ENCODE peak calls at places on chromosomes 5 and 9, in six cellular contexts. V is tibial nerve, O is sigmoid colon, I is mesendoderm, Z is tibial artery, R is brain microvascular endothelial cell. Q is an unnamed sample.

GRCh38 chr5:134590992-134591659 is 41.5 kb downstream of the SAR1B start:
- DNase-seq in V (no peak), O (no peak), I (peak; percentile 44), Z (no peak), R (no peak), Q (no peak)

GRCh38 chr5:163339148-163339547 is 98.2 kb upstream of the CCNG1 start:
- DNase-seq in V (no peak), O (no peak), I (no peak), Z (no peak), R (no peak), Q (no peak)

GRCh38 chr9:18997151-18997550 is 35.9 kb downstream of the SAXO1 start:
- DNase-seq in V (no peak), O (no peak), I (no peak), Z (no peak), R (no peak), Q (no peak)

GRCh38 chr5:16741007-16741406 is 124.2 kb upstream of the RETREG1 start:
- DNase-seq in V (no peak), O (no peak), I (no peak), Z (no peak), R (no peak), Q (no peak)

GRCh38 chr5:176396330-176396729 is 7.8 kb downstream of the HIGD2A start:
- DNase-seq in V (no peak), O (peak; percentile 17), I (peak; percentile 31), Z (no peak), R (no peak), Q (no peak)

GRCh38 chr5:176440932-176441706 is 7.1 kb upstream of the FAF2 start:
- DNase-seq in V (no peak), O (no peak), I (peak; percentile 37), Z (no peak), R (no peak), Q (no peak)

GRCh38 chr5:57277085-57277484 is 103.2 kb downstream of the GPBP1 start:
- DNase-seq in V (no peak), O (no peak), I (peak; percentile 7), Z (no peak), R (no peak), Q (no peak)

GRCh38 chr9:118209343-118209742 is 505.1 kb downstream of the TLR4 start:
- DNase-seq in V (no peak), O (no peak), I (no peak), Z (no peak), R (no peak), Q (no peak)

GRCh38 chr9:130854086-130854485 is 19.0 kb downstream of the ABL1 start:
- DNase-seq in V (no peak), O (peak; percentile 35), I (no peak), Z (no peak), R (no peak), Q (no peak)

GRCh38 chr9:126095546-126096190 is 231.0 kb upstream of the MVB12B start:
- DNase-seq in V (no peak), O (no peak), I (no peak), Z (no peak), R (no peak), Q (no peak)

GRCh38 chr5:93782978-93783377 is 41.6 kb upstream of the POU5F2 start:
- DNase-seq in V (no peak), O (no peak), I (no peak), Z (no peak), R (no peak), Q (no peak)

GRCh38 chr9:19781240-19781639 is 7.6 kb downstream of the SLC24A2 start:
- DNase-seq in V (no peak), O (no peak), I (no peak), Z (no peak), R (no peak), Q (no peak)

GRCh38 chr9:17082343-17082742 is 52.5 kb upstream of the CNTLN start:
- DNase-seq in V (peak; percentile 14), O (peak; percentile 73), I (peak; percentile 91), Z (no peak), R (peak; percentile 54), Q (no peak)

GRCh38 chr9:98603821-98604383 is 104.8 kb downstream of the GABBR2 start:
- DNase-seq in V (no peak), O (no peak), I (no peak), Z (no peak), R (no peak), Q (no peak)

GRCh38 chr9:87327567-87328125 is 170.0 kb upstream of the DAPK1 start:
- DNase-seq in V (no peak), O (no peak), I (no peak), Z (no peak), R (no peak), Q (no peak)

GRCh38 chr5:77180167-77181081 is 30.1 kb upstream of the PDE8B start:
- DNase-seq in V (no peak), O (peak; percentile 71), I (no peak), Z (peak; percentile 87), R (no peak), Q (no peak)

GRCh38 chr9:100197553-100197952 is 98.5 kb downstream of the INVS start:
- DNase-seq in V (no peak), O (no peak), I (peak; percentile 60), Z (no peak), R (no peak), Q (no peak)

GRCh38 chr5:7868427-7868772 is 431 bp downstream of the FASTKD3 start:
- DNase-seq in V (no peak), O (no peak), I (no peak), Z (no peak), R (no peak), Q (no peak)

GRCh38 chr5:157574456-157575095 is 999 bp downstream of the ADAM19 start:
- DNase-seq in V (no peak), O (peak; percentile 76), I (peak; percentile 57), Z (peak; percentile 76), R (no peak), Q (no peak)

GRCh38 chr5:157576678-157577077 is 1.1 kb upstream of the ADAM19 start:
- DNase-seq in V (no peak), O (no peak), I (peak; percentile 63), Z (no peak), R (no peak), Q (no peak)

GRCh38 chr5:157581870-157582269 is 6.3 kb upstream of the ADAM19 start:
- DNase-seq in V (no peak), O (no peak), I (no peak), Z (no peak), R (no peak), Q (no peak)

GRCh38 chr5:157575096-157575872 is at the start of gene ADAM19:
- DNase-seq in V (peak; percentile 29), O (peak; percentile 83), I (no peak), Z (peak; percentile 76), R (no peak), Q (no peak)

GRCh38 chr5:157578079-157578780 is 2.7 kb upstream of the ADAM19 start:
- DNase-seq in V (no peak), O (no peak), I (peak; percentile 65), Z (no peak), R (no peak), Q (no peak)
- H3K27ac ChIP-seq in V (no peak overlapping the region), O (no peak overlapping the region), I (peak overlapping the region; percentile 99), Z (no peak overlapping the region), R (no peak overlapping the region), Q (no peak overlapping the region)

DNA sequence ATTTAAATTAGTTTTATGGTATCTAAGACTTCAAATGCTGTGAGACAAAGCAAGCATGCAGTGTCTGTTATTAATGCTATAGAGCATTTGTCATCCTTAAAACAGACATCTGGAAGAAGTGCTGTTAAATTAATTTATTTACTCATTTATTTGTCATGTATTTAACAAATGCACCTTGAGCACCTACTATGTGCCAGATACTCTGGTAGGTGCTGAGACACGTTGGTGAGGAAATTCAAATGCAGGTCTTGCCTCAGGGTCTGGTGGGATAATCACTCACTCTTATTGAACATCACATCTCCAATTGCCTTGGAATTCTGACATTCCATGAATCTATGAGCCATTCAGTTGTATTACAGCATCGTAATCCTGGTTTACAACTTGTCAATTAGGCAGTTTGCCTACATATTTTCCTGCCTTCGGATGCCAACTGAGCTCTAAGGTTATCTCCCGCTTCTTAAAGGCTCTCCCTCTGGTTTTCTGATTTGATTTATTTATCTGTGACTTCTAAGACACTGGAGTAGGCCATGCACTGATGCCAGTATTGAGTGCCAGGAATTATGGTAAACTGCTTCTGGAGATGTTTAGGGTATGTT is 56.0 kb upstream of the RPS23 start:
- DNase-seq in V (no peak), O (no peak), I (no peak), Z (no peak), R (no peak), Q (no peak)
- H3K27ac ChIP-seq in V (peak overlapping the region; percentile 56), O (peak overlapping the region; percentile 59), I (no peak overlapping the region), Z (peak overlapping the region; percentile 89), R (peak overlapping the region; percentile 90), Q (no peak overlapping the region)

GRCh38 chr5:9042241-9042640 is 503.6 kb downstream of the SEMA5A start:
- DNase-seq in V (no peak), O (no peak), I (no peak), Z (no peak), R (no peak), Q (no peak)

GRCh38 chr5:9051779-9052178 is 494.1 kb downstream of the SEMA5A start:
- DNase-seq in V (no peak), O (no peak), I (no peak), Z (no peak), R (no peak), Q (no peak)

GRCh38 chr5:9045946-9046345 is 499.9 kb downstream of the SEMA5A start:
- DNase-seq in V (no peak), O (no peak), I (peak; percentile 3), Z (no peak), R (no peak), Q (no peak)

GRCh38 chr5:9047932-9048331 is 497.9 kb downstream of the SEMA5A start:
- DNase-seq in V (no peak), O (no peak), I (no peak), Z (no peak), R (no peak), Q (no peak)

DNA sequence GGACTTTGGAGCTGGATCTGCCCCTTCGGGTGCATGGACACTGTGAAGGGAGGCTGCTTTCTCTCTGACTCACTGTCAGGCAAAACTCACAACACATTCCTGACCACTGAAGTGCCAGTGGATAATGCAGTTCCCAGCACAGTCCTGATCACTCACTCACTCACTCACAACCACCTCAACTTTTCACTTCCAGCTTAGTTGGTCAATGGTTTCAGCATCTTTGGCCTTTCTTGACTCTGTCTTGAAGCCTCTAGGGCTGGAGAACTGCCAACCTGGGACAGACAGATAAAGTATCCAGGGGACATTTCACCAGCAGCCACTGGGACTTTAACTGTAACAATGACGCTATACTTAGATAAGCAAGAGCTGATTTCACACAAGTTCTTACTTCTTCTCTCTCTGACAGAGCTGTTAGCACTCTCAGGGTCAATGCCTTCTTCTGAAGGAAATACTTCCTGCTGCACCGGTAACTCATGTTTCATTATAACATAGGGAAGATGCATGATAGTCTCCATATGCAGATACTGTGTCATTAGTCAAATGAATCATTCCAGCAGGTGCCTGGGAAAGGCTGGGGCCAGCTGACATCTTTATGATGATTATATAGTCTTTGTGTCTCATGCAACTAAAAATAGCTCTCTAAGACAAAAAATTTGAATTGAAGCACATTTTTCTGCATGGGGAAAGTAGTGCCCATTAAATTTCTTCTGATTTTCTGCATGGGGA is 499.0 kb downstream of the SEMA5A start:
- DNase-seq in V (no peak), O (no peak), I (no peak), Z (no peak), R (peak; percentile 100), Q (no peak)
- H3K27ac ChIP-seq in V (no peak overlapping the region), O (peak overlapping the region; percentile 61), I (no peak overlapping the region), Z (no peak overlapping the region), R (peak overlapping the region; percentile 98), Q (no peak overlapping the region)

DNA sequence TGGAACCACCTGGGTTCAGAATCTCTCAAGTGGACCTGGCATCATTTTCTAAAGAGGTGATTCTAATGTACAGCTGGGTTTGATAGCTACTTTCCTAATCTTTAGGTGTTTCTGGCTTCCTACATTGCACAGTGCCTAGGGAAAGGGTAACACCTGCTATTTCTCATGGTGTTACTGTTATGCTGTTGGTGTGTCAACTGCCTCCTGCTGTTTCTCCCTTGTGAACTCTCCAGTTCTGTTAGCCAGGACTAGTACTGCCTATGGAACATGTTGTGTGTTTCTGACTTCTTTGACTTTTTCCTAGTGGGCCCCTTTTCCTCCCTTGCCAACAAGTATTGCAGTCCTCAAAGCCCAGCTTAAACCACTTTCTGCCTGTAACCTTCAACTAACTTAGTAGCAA is 5.5 kb downstream of the ARHGEF28 start:
- DNase-seq in V (no peak), O (no peak), I (no peak), Z (no peak), R (no peak), Q (no peak)
- H3K27ac ChIP-seq in V (no peak overlapping the region), O (no peak overlapping the region), I (no peak overlapping the region), Z (no peak overlapping the region), R (no peak overlapping the region), Q (no peak overlapping the region)